ENCODE peak calls at places on chromosomes 4 and X, in ten cellular contexts. Z is amniotic epithelial cell, T is stomach, W is PC-3, P is stromal cell of bone marrow, M is B cell, F is dermis blood vessel endothelial cell, K is HTR-8/SVneo, E is EH, U is HEK293T. C is an unnamed sample.
A peak's percentile ranks its signal among the peaks of the same experiment; 100 is the strongest.

GRCh38 chr4:182643801-182644311 is 273.3 kb downstream of the DCTD start:
- DNase-seq in Z (peak; percentile 93), T (no peak), W (no peak), P (peak; percentile 17), M (no peak), F (peak; percentile 12), K (peak; percentile 28), E (peak; percentile 85), U (no peak), C (no peak)

GRCh38 chrX:41334866-41335589 is 1.1 kb downstream of the DDX3X start:
- DNase-seq in Z (peak; percentile 39), T (peak; percentile 69), W (peak; percentile 30), P (no peak), M (peak; percentile 63), F (peak; percentile 62), K (no peak), E (peak; percentile 70), U (peak; percentile 46), C (peak; percentile 91)

GRCh38 chr4:168433576-168433975 is 46.7 kb downstream of the DDX60L start:
- DNase-seq in Z (no peak), T (no peak), W (peak; percentile 21), P (no peak), M (no peak), F (peak; percentile 62), K (no peak), E (peak; percentile 66), U (no peak), C (no peak)

GRCh38 chrX:44157858-44158257 is 184.7 kb upstream of the NDP start:
- DNase-seq in Z (no peak), T (no peak), W (no peak), P (peak; percentile 87), M (no peak), F (no peak), K (no peak), E (no peak), U (no peak), C (no peak)

GRCh38 chrX:39967348-39967747 is 130.4 kb downstream of the BCOR start:
- DNase-seq in Z (no peak), T (no peak), W (peak; percentile 30), P (no peak), M (no peak), F (no peak), K (no peak), E (no peak), U (no peak), C (no peak)

GRCh38 chrX:104864296-104864695 is 298.3 kb downstream of the IL1RAPL2 start:
- DNase-seq in Z (no peak), T (no peak), W (peak; percentile 52), P (no peak), M (no peak), F (no peak), K (no peak), E (no peak), U (no peak), C (no peak)

GRCh38 chrX:120795301-120795700 is 80.4 kb downstream of the CT47B1 start:
- DNase-seq in Z (peak; percentile 54), T (no peak), W (no peak), P (no peak), M (no peak), F (peak; percentile 34), K (no peak), E (peak; percentile 30), U (no peak), C (no peak)

GRCh38 chr4:56689231-56689630 is 8.1 kb upstream of the HOPX start:
- DNase-seq in Z (no peak), T (no peak), W (no peak), P (no peak), M (no peak), F (no peak), K (no peak), E (peak; percentile 13), U (no peak), C (no peak)

GRCh38 chr4:130486841-130487240 is 1390.9 kb downstream of the C4orf33 start:
- DNase-seq in Z (peak; percentile 1), T (no peak), W (peak; percentile 8), P (no peak), M (no peak), F (no peak), K (no peak), E (no peak), U (no peak), C (no peak)

GRCh38 chrX:109936114-109936513 is 66.8 kb upstream of the TMEM164 start:
- DNase-seq in Z (peak; percentile 85), T (no peak), W (no peak), P (peak; percentile 75), M (no peak), F (peak; percentile 23), K (no peak), E (peak; percentile 28), U (no peak), C (no peak)

GRCh38 chr4:36081185-36081584 is 163.1 kb downstream of the ARAP2 start:
- DNase-seq in Z (no peak), T (no peak), W (no peak), P (no peak), M (no peak), F (no peak), K (no peak), E (no peak), U (no peak), C (no peak)

GRCh38 chrX:124217289-124218251 is 114.9 kb upstream of the TEX13D start:
- DNase-seq in Z (peak; percentile 19), T (no peak), W (peak; percentile 80), P (no peak), M (peak; percentile 42), F (peak; percentile 34), K (no peak), E (peak; percentile 72), U (no peak), C (no peak)

GRCh38 chr4:25223770-25224375 is 10.0 kb upstream of the PI4K2B start:
- DNase-seq in Z (peak; percentile 64), T (no peak), W (peak; percentile 41), P (no peak), M (no peak), F (peak; percentile 63), K (no peak), E (peak; percentile 33), U (no peak), C (no peak)

GRCh38 chrX:74453178-74453577 is 31.9 kb downstream of the SLC16A2 start:
- DNase-seq in Z (no peak), T (no peak), W (peak; percentile 53), P (no peak), M (no peak), F (no peak), K (no peak), E (no peak), U (no peak), C (no peak)

GRCh38 chrX:104712515-104712914 is 146.5 kb downstream of the IL1RAPL2 start:
- DNase-seq in Z (no peak), T (no peak), W (peak; percentile 40), P (no peak), M (no peak), F (no peak), K (no peak), E (no peak), U (no peak), C (no peak)

GRCh38 chr4:120753854-120754253 is 168.7 kb downstream of the PRDM5 start:
- DNase-seq in Z (no peak), T (no peak), W (no peak), P (no peak), M (no peak), F (no peak), K (no peak), E (no peak), U (no peak), C (no peak)

GRCh38 chr4:118839221-118839927 is 3.4 kb upstream of the SEC24D start:
- DNase-seq in Z (no peak), T (no peak), W (no peak), P (no peak), M (no peak), F (no peak), K (no peak), E (no peak), U (no peak), C (no peak)

GRCh38 chr4:84956014-84956413 is 10.5 kb downstream of the WDFY3 start:
- DNase-seq in Z (no peak), T (no peak), W (no peak), P (no peak), M (no peak), F (peak; percentile 32), K (no peak), E (no peak), U (no peak), C (no peak)

GRCh38 chr4:158371158-158371557 is 150.5 kb upstream of the RXFP1 start:
- DNase-seq in Z (peak; percentile 70), T (no peak), W (peak; percentile 50), P (peak; percentile 68), M (no peak), F (peak; percentile 7), K (peak; percentile 26), E (peak; percentile 68), U (no peak), C (no peak)

GRCh38 chr4:188778880-188779279 is 639.6 kb downstream of the TRIML1 start:
- DNase-seq in Z (peak; percentile 33), T (no peak), W (no peak), P (no peak), M (no peak), F (no peak), K (peak; percentile 14), E (no peak), U (no peak), C (no peak)

GRCh38 chr4:25890653-25891485 is 23.2 kb upstream of the SMIM20 start:
- DNase-seq in Z (no peak), T (no peak), W (no peak), P (no peak), M (no peak), F (no peak), K (no peak), E (no peak), U (no peak), C (no peak)

GRCh38 chr4:4260185-4260751 is 12.2 kb upstream of the TMEM128 start:
- DNase-seq in Z (peak; percentile 62), T (no peak), W (peak; percentile 74), P (peak; percentile 48), M (no peak), F (peak; percentile 83), K (peak; percentile 63), E (peak; percentile 70), U (peak; percentile 55), C (no peak)

GRCh38 chr4:20203508-20203907 is 48.2 kb upstream of the SLIT2 start:
- DNase-seq in Z (peak; percentile 90), T (no peak), W (peak; percentile 75), P (peak; percentile 77), M (no peak), F (no peak), K (peak; percentile 51), E (peak; percentile 99), U (no peak), C (no peak)

GRCh38 chr4:997375-998071 is 4.3 kb upstream of the SLC26A1 start:
- DNase-seq in Z (no peak), T (no peak), W (peak; percentile 12), P (no peak), M (no peak), F (peak; percentile 28), K (no peak), E (peak; percentile 17), U (no peak), C (no peak)

GRCh38 chr4:74772106-74772505 is 22.2 kb downstream of the BTC start:
- DNase-seq in Z (no peak), T (no peak), W (no peak), P (no peak), M (no peak), F (no peak), K (no peak), E (no peak), U (no peak), C (no peak)

GRCh38 chrX:51316271-51316670 is 16.4 kb upstream of the NUDT10 start:
- DNase-seq in Z (no peak), T (no peak), W (peak; percentile 32), P (no peak), M (no peak), F (no peak), K (no peak), E (no peak), U (no peak), C (no peak)

GRCh38 chrX:71181558-71181909 is 36.9 kb downstream of the NLGN3 start:
- DNase-seq in Z (no peak), T (no peak), W (no peak), P (no peak), M (peak; percentile 71), F (no peak), K (no peak), E (peak; percentile 15), U (no peak), C (no peak)

GRCh38 chrX:112867570-112867969 is 26.9 kb upstream of the AMOT start:
- DNase-seq in Z (no peak), T (no peak), W (no peak), P (no peak), M (no peak), F (no peak), K (no peak), E (no peak), U (peak; percentile 51), C (no peak)

C was measured in sigmoid colon.